ENCODE peak calls at places on chromosomes 2 and 18, in seven cellular contexts. C is hepatocyte; H is CD4-positive, alpha-beta T cell; V is uterus; B is breast epithelium; K is HCT116; L is sigmoid colon. Q is an unnamed sample. For H3K9me3, the result is how much of the 10 kb centered on the place peaks cover.

GRCh38 chr18:49094979-49095632 is 144.3 kb upstream of the SMAD7 start:
- DNase-seq in C (no peak), H (no peak), V (no peak), B (no peak), K (no peak), L (no peak), Q (no peak)

GRCh38 chr18:6997802-6998201 is 119.8 kb downstream of the LAMA1 start:
- DNase-seq in C (no peak), H (no peak), V (no peak), B (no peak), K (no peak), L (no peak), Q (no peak)

GRCh38 chr2:854460-854859 is 96.2 kb upstream of the SNTG2 start:
- DNase-seq in C (peak), H (no peak), V (peak), B (no peak), K (peak), L (no peak), Q (peak)

GRCh38 chr2:139790807-139791206 is 1010.6 kb upstream of the NXPH2 start:
- DNase-seq in C (peak), H (no peak), V (no peak), B (no peak), K (peak), L (no peak), Q (no peak)

GRCh38 chr2:234958746-234959395 is 7.1 kb downstream of the SH3BP4 start:
- DNase-seq in C (no peak), H (no peak), V (no peak), B (peak), K (no peak), L (peak), Q (no peak)

GRCh38 chr18:69400976-69401474 is 337 bp downstream of the DOK6 start:
- DNase-seq in C (no peak), H (no peak), V (peak), B (peak), K (no peak), L (peak), Q (no peak)

GRCh38 chr2:176189666-176190641 is 1.5 kb downstream of the HOXD1 start:
- DNase-seq in C (no peak), H (no peak), V (no peak), B (no peak), K (no peak), L (no peak), Q (no peak)

GRCh38 chr2:104406273-104406726 is 447.6 kb upstream of the POU3F3 start:
- DNase-seq in C (peak), H (no peak), V (no peak), B (no peak), K (no peak), L (peak), Q (no peak)

GRCh38 chr2:18871430-18871829 is 282.1 kb upstream of the NT5C1B start:
- DNase-seq in C (no peak), H (no peak), V (no peak), B (no peak), K (no peak), L (no peak), Q (no peak)

GRCh38 chr2:217147751-217148318 is 288.0 kb upstream of the TNP1 start:
- DNase-seq in C (peak), H (no peak), V (no peak), B (no peak), K (no peak), L (no peak), Q (no peak)

GRCh38 chr18:32349728-32350395 is 120.8 kb downstream of the GAREM1 start:
- DNase-seq in C (peak), H (no peak), V (peak), B (peak), K (peak), L (peak), Q (no peak)

GRCh38 chr2:70986499-70987189 is 8.0 kb downstream of the TEX261 start:
- DNase-seq in C (no peak), H (no peak), V (no peak), B (peak), K (no peak), L (peak), Q (no peak)

GRCh38 chr2:113762377-113763118 is 6.1 kb upstream of the SLC35F5 start:
- DNase-seq in C (no peak), H (no peak), V (no peak), B (no peak), K (no peak), L (no peak), Q (no peak)

GRCh38 chr18:59516356-59517155 is 157.5 kb upstream of the LMAN1 start:
- DNase-seq in C (peak), H (no peak), V (peak), B (no peak), K (no peak), L (peak), Q (no peak)

GRCh38 chr18:35205199-35205712 is 35.6 kb upstream of the ZNF397 start:
- DNase-seq in C (no peak), H (no peak), V (no peak), B (no peak), K (no peak), L (no peak), Q (no peak)

GRCh38 chr2:118881490-118882129 is 34.2 kb upstream of the EN1 start:
- DNase-seq in C (peak), H (peak), V (no peak), B (peak), K (peak), L (no peak), Q (peak)

GRCh38 chr2:8154936-8155335 is 526.9 kb upstream of the ID2 start:
- DNase-seq in C (no peak), H (no peak), V (no peak), B (no peak), K (no peak), L (no peak), Q (no peak)

GRCh38 chr2:234412726-234413125 is 84.2 kb downstream of the ARL4C start:
- DNase-seq in C (no peak), H (no peak), V (no peak), B (no peak), K (no peak), L (no peak), Q (no peak)

GRCh38 chr2:48946444-48947048 is 191.0 kb upstream of the LHCGR start:
- DNase-seq in C (peak), H (peak), V (no peak), B (no peak), K (peak), L (peak), Q (no peak)

GRCh38 chr2:156598563-156598962 is 162.4 kb downstream of the GPD2 start:
- DNase-seq in C (no peak), H (no peak), V (no peak), B (no peak), K (no peak), L (no peak), Q (no peak)

GRCh38 chr2:62208758-62209114 is 12.8 kb downstream of the B3GNT2 start:
- DNase-seq in C (no peak), H (no peak), V (no peak), B (no peak), K (no peak), L (no peak), Q (no peak)

GRCh38 chr18:3653859-3654441 is 204.0 kb downstream of the TGIF1 start:
- DNase-seq in C (no peak), H (no peak), V (no peak), B (no peak), K (no peak), L (no peak), Q (no peak)

GRCh38 chr2:49973917-49974368 is 819.6 kb upstream of the FSHR start:
- DNase-seq in C (peak), H (peak), V (peak), B (peak), K (no peak), L (peak), Q (peak)

GRCh38 chr2:95799490-95799889 is 192.1 kb downstream of the ANKRD36C start:
- DNase-seq in C (no peak), H (no peak), V (no peak), B (no peak), K (no peak), L (no peak), Q (no peak)

GRCh38 chr2:42614838-42615237 is 46.4 kb downstream of the MTA3 start:
- DNase-seq in C (peak), H (no peak), V (no peak), B (no peak), K (no peak), L (no peak), Q (no peak)

GRCh38 chr2:72222829-72223564 is 75.3 kb upstream of the CYP26B1 start:
- DNase-seq in C (no peak), H (no peak), V (no peak), B (no peak), K (no peak), L (no peak), Q (no peak)

GRCh38 chr2:99481527-99481926 is 8.3 kb downstream of the REV1 start:
- DNase-seq in C (no peak), H (no peak), V (no peak), B (no peak), K (no peak), L (no peak), Q (no peak)

GRCh38 chr2:44801676-44802408 is 139.7 kb upstream of the SIX3 start:
- DNase-seq in C (no peak), H (no peak), V (no peak), B (no peak), K (no peak), L (no peak), Q (no peak)

GRCh38 chr2:215136669-215137328 is 1.6 kb downstream of the ABCA12 start:
- DNase-seq in C (no peak), H (no peak), V (no peak), B (no peak), K (no peak), L (no peak), Q (no peak)

GRCh38 chr18:28382215-28382879 is 205.4 kb upstream of the CDH2 start:
- DNase-seq in C (no peak), H (no peak), V (no peak), B (no peak), K (no peak), L (no peak), Q (no peak)

GRCh38 chr2:150041721-150042450 is 445.6 kb downstream of the RND3 start:
- DNase-seq in C (no peak), H (no peak), V (no peak), B (no peak), K (no peak), L (no peak), Q (no peak)

GRCh38 chr2:61249521-61250071 is 87.6 kb downstream of the C2orf74 start:
- DNase-seq in C (no peak), H (no peak), V (no peak), B (no peak), K (no peak), L (no peak), Q (no peak)

GRCh38 chr2:2656046-2656715 is 325.1 kb upstream of the MYT1L start:
- DNase-seq in C (no peak), H (no peak), V (no peak), B (no peak), K (no peak), L (peak), Q (no peak)

GRCh38 chr18:76351961-76352581 is 143.0 kb downstream of the ZNF516 start:
- DNase-seq in C (peak), H (no peak), V (peak), B (no peak), K (no peak), L (peak), Q (no peak)

GRCh38 chr2:161120775-161121174 is 39.5 kb upstream of the TANK start:
- DNase-seq in C (no peak), H (no peak), V (no peak), B (no peak), K (no peak), L (no peak), Q (no peak)

GRCh38 chr2:219486424-219486959 is 12.2 kb upstream of the GMPPA start:
- DNase-seq in C (no peak), H (no peak), V (no peak), B (no peak), K (no peak), L (no peak), Q (no peak)

GRCh38 chr2:181105562-181105961 is 125.2 kb downstream of the UBE2E3 start:
- DNase-seq in C (no peak), H (no peak), V (no peak), B (no peak), K (no peak), L (no peak), Q (no peak)
- H3K9me3 ChIP-seq in C (under half), H (under half), V (under half), B (under half), K (under half), L (under half), Q (under half)

GRCh38 chr2:160087854-160088745 is 25.7 kb upstream of the PLA2R1 start:
- DNase-seq in C (no peak), H (no peak), V (no peak), B (no peak), K (no peak), L (no peak), Q (no peak)

GRCh38 chr2:160091381-160091780 is 29.0 kb upstream of the PLA2R1 start:
- DNase-seq in C (no peak), H (no peak), V (no peak), B (no peak), K (no peak), L (no peak), Q (no peak)

DNA sequence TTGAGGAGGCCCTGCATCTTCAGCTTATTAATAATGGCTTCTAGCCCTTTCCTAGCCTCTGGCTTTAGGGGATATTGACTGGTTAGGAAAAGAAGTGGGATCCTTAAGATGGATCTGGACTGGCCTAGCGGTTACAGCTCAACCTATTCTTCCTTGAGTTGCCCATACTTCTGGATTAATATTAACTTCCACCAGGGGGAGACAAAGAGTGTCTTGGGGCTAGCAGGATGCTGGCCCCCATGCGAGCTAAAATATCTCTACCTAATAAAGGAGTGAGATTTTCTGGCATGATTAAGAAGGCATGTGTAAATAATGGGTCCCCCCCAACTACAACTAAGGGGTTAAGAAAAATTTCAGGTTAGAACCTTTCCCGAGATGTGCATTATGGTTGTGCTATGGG is 23.2 kb upstream of the PLA2R1 start:
- DNase-seq in C (no peak), H (no peak), V (no peak), B (no peak), K (no peak), L (no peak), Q (no peak)
- H3K9me3 ChIP-seq in C (under half), H (half or more), V (under half), B (half or more), K (under half), L (under half), Q (under half)

GRCh38 chr2:26873584-26873983 is 25.7 kb downstream of the DPYSL5 start:
- DNase-seq in C (no peak), H (no peak), V (no peak), B (no peak), K (no peak), L (no peak), Q (no peak)
- H3K9me3 ChIP-seq in C (under half), H (under half), V (under half), B (under half), K (under half), L (under half), Q (under half)

DNA sequence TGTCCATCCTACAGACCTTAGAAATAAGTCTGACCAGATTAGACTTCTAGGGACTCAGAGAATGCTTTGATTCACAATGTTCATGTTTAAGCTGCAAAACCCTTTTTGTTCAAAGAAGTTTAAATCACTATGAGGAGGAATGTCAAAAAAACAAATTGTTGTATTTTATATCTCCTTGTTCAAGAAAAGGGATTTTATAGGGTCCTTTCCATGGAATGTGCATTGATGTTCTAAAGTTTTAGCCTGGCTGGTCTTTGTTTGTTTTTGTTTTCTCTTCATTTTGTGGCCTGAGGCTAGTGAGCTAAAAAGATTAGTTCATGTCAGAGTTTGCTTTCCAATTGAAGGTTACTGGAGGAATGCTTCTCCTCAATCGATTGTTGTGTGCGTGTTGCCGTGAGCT is 77.2 kb downstream of the MGAT5 start:
- DNase-seq in C (no peak), H (no peak), V (no peak), B (no peak), K (no peak), L (no peak), Q (no peak)
- H3K9me3 ChIP-seq in C (under half), H (under half), V (under half), B (under half), K (under half), L (under half), Q (under half)

GRCh38 chr2:4780679-4781078 is 911.5 kb upstream of the SOX11 start:
- DNase-seq in C (no peak), H (no peak), V (no peak), B (no peak), K (no peak), L (no peak), Q (no peak)

DNA sequence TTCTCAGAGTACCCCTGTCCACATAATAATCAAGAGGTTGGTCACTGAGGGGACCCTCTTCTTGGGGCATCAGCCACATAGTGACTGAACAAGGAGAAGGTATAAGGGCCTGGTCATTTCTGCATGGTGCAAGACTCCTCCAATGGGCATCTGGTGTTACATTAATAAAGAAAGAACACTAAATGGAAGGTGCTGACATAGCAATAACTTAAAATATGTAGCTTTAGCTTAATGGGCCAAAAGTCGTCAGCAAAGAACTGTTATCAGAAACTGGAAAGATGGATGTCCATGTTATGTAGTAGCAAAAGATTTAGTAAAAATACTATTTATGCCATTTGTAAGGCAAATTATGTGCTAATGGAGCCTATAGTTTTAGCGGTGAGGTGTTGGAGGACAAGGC is 916.5 kb upstream of the SOX11 start:
- DNase-seq in C (no peak), H (no peak), V (no peak), B (no peak), K (no peak), L (no peak), Q (no peak)
- H3K9me3 ChIP-seq in C (under half), H (under half), V (under half), B (under half), K (under half), L (under half), Q (under half)

GRCh38 chr2:83113953-83114352 is 1345.1 kb downstream of the SUCLG1 start:
- DNase-seq in C (no peak), H (no peak), V (no peak), B (no peak), K (no peak), L (no peak), Q (no peak)

GRCh38 chr2:83112863-83113262 is 1346.2 kb downstream of the SUCLG1 start:
- DNase-seq in C (no peak), H (no peak), V (no peak), B (no peak), K (no peak), L (no peak), Q (no peak)

GRCh38 chr2:83115155-83115554 is 1343.9 kb downstream of the SUCLG1 start:
- DNase-seq in C (no peak), H (no peak), V (no peak), B (no peak), K (no peak), L (no peak), Q (no peak)

GRCh38 chr2:83115606-83116005 is 1343.5 kb downstream of the SUCLG1 start:
- DNase-seq in C (no peak), H (no peak), V (no peak), B (no peak), K (no peak), L (no peak), Q (no peak)
- H3K9me3 ChIP-seq in C (under half), H (under half), V (under half), B (under half), K (under half), L (under half), Q (under half)

GRCh38 chr2:6855860-6856547 is 9.7 kb downstream of the CMPK2 start:
- DNase-seq in C (no peak), H (no peak), V (no peak), B (no peak), K (no peak), L (no peak), Q (no peak)
- H3K9me3 ChIP-seq in C (under half), H (under half), V (under half), B (under half), K (under half), L (under half), Q (under half)

DNA sequence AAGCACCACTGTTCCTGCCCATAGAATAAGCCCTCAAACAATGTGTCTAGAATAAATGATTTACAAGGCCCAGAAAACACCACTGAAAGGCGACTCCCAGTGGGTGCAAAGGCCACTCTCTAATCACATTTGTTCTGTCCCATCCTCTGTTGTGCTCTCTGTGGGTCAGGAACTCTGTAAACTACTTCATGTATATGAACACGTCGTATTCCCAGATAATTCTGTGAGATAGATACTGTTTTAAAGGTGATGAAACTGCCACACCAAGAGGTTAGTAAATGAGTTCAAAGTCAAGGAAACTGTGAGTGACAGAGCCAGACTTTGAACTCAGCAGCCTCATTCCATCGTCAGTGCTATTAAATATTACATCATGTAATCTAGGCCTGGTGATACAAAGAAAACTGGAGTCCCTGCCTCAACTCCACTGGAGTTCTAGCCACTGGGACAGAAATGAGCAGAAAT is 269.7 kb upstream of the DCC start:
- DNase-seq in C (peak), H (no peak), V (no peak), B (no peak), K (no peak), L (no peak), Q (no peak)
- H3K9me3 ChIP-seq in C (under half), H (under half), V (under half), B (under half), K (under half), L (under half), Q (under half)

GRCh38 chr2:239731422-239731821 is 293.7 kb downstream of the NDUFA10 start:
- DNase-seq in C (no peak), H (no peak), V (no peak), B (no peak), K (no peak), L (no peak), Q (no peak)
- H3K9me3 ChIP-seq in C (under half), H (under half), V (under half), B (under half), K (under half), L (under half), Q (under half)